ENCODE peak calls at places on chromosomes 11 and 22, in eight cellular contexts. R, X, M, H, G, K, P and S are unnamed samples. For H3K4me1 and H3K36me3, the result is how much of the 10 kb centered on the place peaks cover.

GRCh38 chr11:83035070-83035854 is 36.4 kb downstream of the RAB30 start:
- DNase-seq in R (no peak), X (peak), M (no peak), H (no peak), G (no peak), K (peak), P (peak), S (no peak)

GRCh38 chr11:43555811-43556210 is 124.7 kb upstream of the HSD17B12 start:
- DNase-seq in R (no peak), X (peak), M (no peak), H (no peak), G (no peak), K (no peak), P (no peak), S (no peak)

GRCh38 chr22:25060522-25061071 is 108.1 kb downstream of the KIAA1671 start:
- DNase-seq in R (no peak), X (no peak), M (no peak), H (no peak), G (no peak), K (no peak), P (no peak), S (no peak)

GRCh38 chr11:48006301-48006992 is 26.1 kb downstream of the PTPRJ start:
- DNase-seq in R (no peak), X (no peak), M (no peak), H (no peak), G (no peak), K (no peak), P (no peak), S (no peak)

GRCh38 chr11:129323896-129324522 is 51.6 kb upstream of the BARX2 start:
- DNase-seq in R (no peak), X (peak), M (no peak), H (no peak), G (no peak), K (no peak), P (no peak), S (no peak)

GRCh38 chr11:95230054-95231034 is 658 bp downstream of the SESN3 start:
- DNase-seq in R (peak), X (peak), M (no peak), H (no peak), G (no peak), K (peak), P (peak), S (peak)

GRCh38 chr22:39292561-39293074 is 26.8 kb downstream of the RPL3 start:
- DNase-seq in R (peak), X (peak), M (no peak), H (peak), G (peak), K (no peak), P (peak), S (peak)

GRCh38 chr11:6315811-6316425 is 4.4 kb downstream of the CAVIN3 start:
- DNase-seq in R (peak), X (peak), M (no peak), H (peak), G (peak), K (peak), P (peak), S (peak)

GRCh38 chr11:69497221-69497787 is 15.8 kb downstream of the LINC01488 start:
- DNase-seq in R (peak), X (peak), M (no peak), H (peak), G (peak), K (no peak), P (peak), S (no peak)

GRCh38 chr11:121389651-121390050 is 62.5 kb upstream of the SORL1 start:
- DNase-seq in R (peak), X (no peak), M (no peak), H (no peak), G (no peak), K (no peak), P (no peak), S (no peak)

GRCh38 chr22:32737811-32738210 is 63.7 kb upstream of the TIMP3 start:
- DNase-seq in R (no peak), X (no peak), M (no peak), H (no peak), G (no peak), K (no peak), P (no peak), S (no peak)

GRCh38 chr11:9206496-9206895 is 58.7 kb downstream of the DENND5A start:
- DNase-seq in R (no peak), X (no peak), M (no peak), H (no peak), G (no peak), K (no peak), P (no peak), S (no peak)

GRCh38 chr11:12259956-12260355 is 117.4 kb upstream of the PARVA start:
- DNase-seq in R (peak), X (no peak), M (no peak), H (no peak), G (no peak), K (no peak), P (no peak), S (no peak)

GRCh38 chr11:14182833-14183340 is 176.1 kb downstream of the RRAS2 start:
- DNase-seq in R (no peak), X (no peak), M (no peak), H (no peak), G (no peak), K (no peak), P (no peak), S (no peak)

GRCh38 chr11:67517784-67518552 is 5.3 kb downstream of the CABP2 start:
- DNase-seq in R (no peak), X (no peak), M (no peak), H (no peak), G (no peak), K (no peak), P (peak), S (no peak)

GRCh38 chr11:116857316-116857715 is 19.9 kb upstream of the APOA1 start:
- DNase-seq in R (no peak), X (no peak), M (no peak), H (no peak), G (no peak), K (no peak), P (no peak), S (no peak)

GRCh38 chr11:88174627-88175003 is 628 bp downstream of the RAB38 start:
- DNase-seq in R (peak), X (peak), M (no peak), H (peak), G (peak), K (peak), P (peak), S (peak)

GRCh38 chr11:12853325-12853651 is 155.8 kb upstream of the RASSF10 start:
- DNase-seq in R (no peak), X (no peak), M (no peak), H (no peak), G (no peak), K (no peak), P (no peak), S (no peak)

GRCh38 chr11:34792143-34792542 is 124.0 kb downstream of the APIP start:
- DNase-seq in R (peak), X (no peak), M (no peak), H (no peak), G (no peak), K (no peak), P (no peak), S (no peak)

GRCh38 chr11:106156290-106156937 is 79.0 kb downstream of the AASDHPPT start:
- DNase-seq in R (peak), X (peak), M (no peak), H (no peak), G (no peak), K (peak), P (no peak), S (no peak)

GRCh38 chr11:82899191-82899820 is 924 bp downstream of the PRCP start:
- DNase-seq in R (peak), X (no peak), M (no peak), H (no peak), G (no peak), K (peak), P (no peak), S (no peak)

GRCh38 chr22:36267896-36268485 is 15.1 kb downstream of the APOL1 start:
- DNase-seq in R (no peak), X (no peak), M (no peak), H (no peak), G (no peak), K (no peak), P (no peak), S (no peak)

GRCh38 chr22:41780714-41781507 is 19.6 kb upstream of the CCDC134 start:
- DNase-seq in R (peak), X (no peak), M (peak), H (peak), G (peak), K (peak), P (peak), S (no peak)

GRCh38 chr11:62012451-62013265 is 45.2 kb upstream of the FTH1 start:
- DNase-seq in R (no peak), X (no peak), M (no peak), H (no peak), G (peak), K (no peak), P (no peak), S (no peak)

GRCh38 chr22:30821863-30822215 is 127.2 kb downstream of the OSBP2 start:
- DNase-seq in R (no peak), X (no peak), M (no peak), H (no peak), G (no peak), K (no peak), P (no peak), S (no peak)

GRCh38 chr22:27885977-27886842 is 32.8 kb downstream of the PITPNB start:
- DNase-seq in R (peak), X (peak), M (peak), H (no peak), G (no peak), K (peak), P (no peak), S (peak)

GRCh38 chr11:74023291-74023690 is 14.4 kb upstream of the UCP3 start:
- DNase-seq in R (no peak), X (no peak), M (no peak), H (no peak), G (no peak), K (no peak), P (no peak), S (no peak)

GRCh38 chr11:107385361-107385982 is 72.2 kb downstream of the CWF19L2 start:
- DNase-seq in R (no peak), X (no peak), M (no peak), H (no peak), G (no peak), K (no peak), P (no peak), S (no peak)

GRCh38 chr11:114301927-114302326 is 5.7 kb downstream of the NNMT start:
- DNase-seq in R (no peak), X (no peak), M (no peak), H (no peak), G (no peak), K (no peak), P (no peak), S (no peak)
- H3K4me3 ChIP-seq in R (no peak), X (no peak), M (no peak), H (no peak), G (peak), K (no peak), P (peak), S (no peak)

GRCh38 chr22:44280665-44281188 is 32.0 kb downstream of the SHISAL1 start:
- DNase-seq in R (no peak), X (no peak), M (no peak), H (no peak), G (no peak), K (no peak), P (no peak), S (no peak)
- H3K4me1 ChIP-seq in R (under half), X (under half), M (under half), H (under half), G (under half), K (under half), P (under half), S (under half)

GRCh38 chr11:208177-208916 is 839 bp downstream of the RIC8A start:
- DNase-seq in R (peak), X (peak), M (peak), H (peak), G (peak), K (peak), P (peak), S (peak)
- H3K36me3 ChIP-seq in R (under half), X (under half), M (half or more), H (under half), G (half or more), K (half or more), P (half or more), S (under half)

DNA sequence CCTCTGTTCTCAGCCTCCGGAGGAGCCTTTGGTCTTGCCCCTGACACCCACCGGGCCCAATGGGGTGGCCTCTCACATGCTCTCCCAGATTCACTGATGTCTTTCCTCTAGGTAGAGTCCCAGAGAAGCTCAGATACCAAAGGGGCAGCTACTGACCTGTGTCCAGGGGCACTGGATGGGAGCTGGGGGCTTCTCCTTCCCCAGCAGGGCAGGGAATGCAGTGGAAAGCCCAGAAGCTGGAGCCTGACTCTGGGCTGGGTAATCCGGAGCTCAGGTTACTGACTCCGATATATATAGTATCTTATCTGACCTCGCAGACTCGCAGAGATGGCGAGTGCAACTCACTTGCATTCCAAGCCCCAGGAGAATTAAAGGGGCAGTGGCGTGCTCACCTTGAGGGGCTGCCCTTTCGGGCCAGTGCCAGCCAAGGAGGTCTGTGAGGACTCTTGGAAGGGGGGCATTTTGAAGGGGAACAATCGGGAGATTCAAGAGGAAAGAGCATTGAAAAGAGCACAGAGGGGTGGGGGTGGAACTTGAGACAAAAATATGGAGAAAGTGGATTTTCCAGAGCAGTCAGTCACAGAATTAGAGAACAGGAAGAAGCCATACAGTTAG is 2.5 kb downstream of the USP2 start:
- DNase-seq in R (peak), X (no peak), M (no peak), H (no peak), G (no peak), K (no peak), P (peak), S (no peak)
- H3K4me3 ChIP-seq in R (no peak), X (no peak), M (no peak), H (no peak), G (no peak), K (no peak), P (peak), S (no peak)

GRCh38 chr11:58446294-58446693 is 4.3 kb upstream of the OR5B12 start:
- DNase-seq in R (no peak), X (no peak), M (no peak), H (no peak), G (no peak), K (no peak), P (no peak), S (no peak)

GRCh38 chr11:58451585-58451984 is 9.5 kb upstream of the OR5B12 start:
- DNase-seq in R (no peak), X (no peak), M (no peak), H (no peak), G (no peak), K (no peak), P (no peak), S (no peak)
- H3K4me1 ChIP-seq in R (under half), X (under half), M (under half), H (under half), G (under half), K (under half), P (under half), S (under half)

GRCh38 chr22:21803859-21804258 is 63.6 kb downstream of the MAPK1 start:
- DNase-seq in R (no peak), X (no peak), M (no peak), H (no peak), G (no peak), K (no peak), P (no peak), S (no peak)
- H3K36me3 ChIP-seq in R (under half), X (half or more), M (half or more), H (under half), G (half or more), K (half or more), P (half or more), S (half or more)

GRCh38 chr11:75142714-75143419 is 8.0 kb upstream of the SLCO2B1 start:
- DNase-seq in R (peak), X (peak), M (peak), H (peak), G (peak), K (peak), P (peak), S (peak)

GRCh38 chr11:75140269-75141138 is 10.4 kb upstream of the SLCO2B1 start:
- DNase-seq in R (peak), X (peak), M (peak), H (peak), G (peak), K (peak), P (peak), S (peak)

GRCh38 chr11:75143420-75143731 is 7.5 kb upstream of the SLCO2B1 start:
- DNase-seq in R (no peak), X (no peak), M (no peak), H (no peak), G (no peak), K (no peak), P (no peak), S (no peak)

GRCh38 chr11:75144716-75145014 is 6.2 kb upstream of the SLCO2B1 start:
- DNase-seq in R (no peak), X (no peak), M (no peak), H (no peak), G (no peak), K (no peak), P (no peak), S (no peak)

DNA sequence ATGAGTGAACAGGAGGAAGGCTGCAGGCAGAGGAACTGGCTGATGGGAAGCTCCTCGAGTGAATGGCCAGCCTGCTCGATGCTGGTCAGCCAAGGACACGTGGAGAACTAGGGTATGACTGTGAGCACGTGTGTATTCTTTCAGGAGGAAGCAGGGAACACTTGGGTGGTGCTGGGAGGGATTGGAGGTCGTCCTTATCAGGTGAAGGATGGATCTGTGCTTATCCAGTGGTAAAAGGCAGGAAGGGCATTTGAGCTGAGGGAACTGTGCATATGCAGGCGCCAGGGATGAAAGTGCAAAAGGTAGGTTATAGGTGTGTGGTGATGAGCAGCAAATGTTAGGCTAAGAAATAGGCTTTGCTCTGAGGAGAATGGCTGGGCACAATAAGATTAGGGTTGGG is 9.7 kb upstream of the SLCO2B1 start:
- DNase-seq in R (no peak), X (no peak), M (no peak), H (no peak), G (no peak), K (no peak), P (no peak), S (no peak)
- H3K4me3 ChIP-seq in R (no peak), X (no peak), M (no peak), H (no peak), G (no peak), K (peak), P (no peak), S (no peak)

DNA sequence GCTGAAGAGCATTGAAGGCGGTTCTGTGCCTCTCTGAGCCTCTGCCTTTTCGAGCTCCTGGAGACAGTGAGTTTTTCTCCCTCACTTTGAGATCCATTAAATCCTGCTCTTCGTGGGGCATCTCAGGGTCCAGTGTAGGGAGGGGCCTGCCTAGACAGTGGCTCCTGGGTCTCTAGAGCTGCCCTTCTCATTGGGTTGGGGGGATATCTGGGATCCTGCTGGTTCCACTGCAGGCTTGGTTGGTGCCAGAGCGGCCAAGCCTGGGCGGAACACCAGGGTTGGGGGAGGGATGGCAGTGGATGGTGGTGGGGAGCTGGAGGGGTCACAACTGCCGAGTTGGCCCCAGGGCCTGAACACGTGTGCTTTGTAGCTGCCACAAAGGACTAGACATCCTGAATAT is 52.2 kb upstream of the CARS1 start:
- DNase-seq in R (no peak), X (no peak), M (no peak), H (no peak), G (peak), K (no peak), P (no peak), S (no peak)
- H3K4me1 ChIP-seq in R (under half), X (under half), M (under half), H (under half), G (under half), K (under half), P (under half), S (under half)

GRCh38 chr11:57320067-57320718 is 4.6 kb downstream of the TNKS1BP1 start:
- DNase-seq in R (no peak), X (no peak), M (no peak), H (no peak), G (no peak), K (no peak), P (peak), S (no peak)

GRCh38 chr11:57315491-57315890 is 9.3 kb downstream of the TNKS1BP1 start:
- DNase-seq in R (peak), X (peak), M (no peak), H (no peak), G (no peak), K (no peak), P (peak), S (no peak)

GRCh38 chr11:57320719-57321387 is 3.9 kb downstream of the TNKS1BP1 start:
- DNase-seq in R (no peak), X (no peak), M (no peak), H (peak), G (no peak), K (no peak), P (peak), S (no peak)

GRCh38 chr11:57316017-57316416 is 8.7 kb downstream of the TNKS1BP1 start:
- DNase-seq in R (peak), X (no peak), M (no peak), H (no peak), G (no peak), K (no peak), P (peak), S (no peak)

GRCh38 chr11:57318178-57318577 is 6.6 kb downstream of the TNKS1BP1 start:
- DNase-seq in R (peak), X (no peak), M (no peak), H (no peak), G (no peak), K (no peak), P (peak), S (no peak)
- H3K36me3 ChIP-seq in R (under half), X (half or more), M (under half), H (under half), G (half or more), K (under half), P (half or more), S (under half)